ENCODE peak calls at places on chromosome 2, in ten cellular contexts. I is uterus, T is GM23338, O is astrocyte, Q is WERI-Rb-1, E is BE2C, F is endodermal cell, L is mucosa of descending colon, C is stomach, A is left ventricle myocardium inferior. V is an unnamed sample. For H3K36me3, the result is how much of the 10 kb centered on the place peaks cover.

GRCh38 chr2:30514134-30514860 is 67.3 kb downstream of the LCLAT1 start:
- DNase-seq in O (peak), C (no peak), L (no peak), A (peak), E (peak), Q (no peak), F (no peak), I (no peak), T (peak), V (no peak)

GRCh38 chr2:161068670-161069069 is 91.6 kb upstream of the TANK start:
- DNase-seq in I (no peak), L (no peak), T (no peak), Q (no peak), A (no peak), O (peak), E (no peak), C (no peak), F (no peak), V (no peak)

GRCh38 chr2:71856709-71857525 is 290.7 kb downstream of the CYP26B1 start:
- DNase-seq in C (no peak), Q (no peak), T (peak), E (no peak), L (no peak), O (no peak), A (no peak), I (no peak), F (peak), V (no peak)

GRCh38 chr2:23640711-23641110 is 255.7 kb downstream of the KLHL29 start:
- DNase-seq in F (no peak), Q (no peak), T (no peak), A (no peak), E (no peak), C (no peak), L (no peak), I (no peak), O (no peak), V (no peak)

GRCh38 chr2:219204425-219205164 is 2.0 kb upstream of the ZFAND2B start:
- DNase-seq in L (no peak), I (no peak), T (no peak), A (no peak), E (no peak), Q (no peak), C (no peak), O (no peak), F (no peak), V (no peak)

GRCh38 chr2:81436256-81436655 is 1131.7 kb upstream of the LRRTM1 start:
- DNase-seq in T (no peak), O (no peak), I (no peak), L (no peak), F (no peak), A (no peak), E (no peak), Q (no peak), C (no peak), V (no peak)

GRCh38 chr2:189402932-189403331 is 38.3 kb upstream of the WDR75 start:
- DNase-seq in A (no peak), O (peak), E (no peak), F (no peak), L (no peak), T (no peak), C (no peak), Q (no peak), I (no peak), V (no peak)

GRCh38 chr2:11163439-11164317 is 8.4 kb downstream of the SLC66A3 start:
- DNase-seq in C (no peak), I (no peak), F (peak), E (no peak), L (no peak), A (no peak), Q (no peak), T (no peak), O (peak), V (no peak)

GRCh38 chr2:37877457-37878315 is 47.4 kb upstream of the RMDN2 start:
- DNase-seq in F (no peak), I (no peak), A (no peak), O (peak), Q (no peak), L (no peak), T (peak), C (no peak), E (peak), V (no peak)

GRCh38 chr2:236565225-236565624 is 4.4 kb upstream of the ACKR3 start:
- DNase-seq in L (no peak), F (peak), T (no peak), O (no peak), I (no peak), A (no peak), Q (no peak), E (no peak), C (no peak), V (no peak)

DNA sequence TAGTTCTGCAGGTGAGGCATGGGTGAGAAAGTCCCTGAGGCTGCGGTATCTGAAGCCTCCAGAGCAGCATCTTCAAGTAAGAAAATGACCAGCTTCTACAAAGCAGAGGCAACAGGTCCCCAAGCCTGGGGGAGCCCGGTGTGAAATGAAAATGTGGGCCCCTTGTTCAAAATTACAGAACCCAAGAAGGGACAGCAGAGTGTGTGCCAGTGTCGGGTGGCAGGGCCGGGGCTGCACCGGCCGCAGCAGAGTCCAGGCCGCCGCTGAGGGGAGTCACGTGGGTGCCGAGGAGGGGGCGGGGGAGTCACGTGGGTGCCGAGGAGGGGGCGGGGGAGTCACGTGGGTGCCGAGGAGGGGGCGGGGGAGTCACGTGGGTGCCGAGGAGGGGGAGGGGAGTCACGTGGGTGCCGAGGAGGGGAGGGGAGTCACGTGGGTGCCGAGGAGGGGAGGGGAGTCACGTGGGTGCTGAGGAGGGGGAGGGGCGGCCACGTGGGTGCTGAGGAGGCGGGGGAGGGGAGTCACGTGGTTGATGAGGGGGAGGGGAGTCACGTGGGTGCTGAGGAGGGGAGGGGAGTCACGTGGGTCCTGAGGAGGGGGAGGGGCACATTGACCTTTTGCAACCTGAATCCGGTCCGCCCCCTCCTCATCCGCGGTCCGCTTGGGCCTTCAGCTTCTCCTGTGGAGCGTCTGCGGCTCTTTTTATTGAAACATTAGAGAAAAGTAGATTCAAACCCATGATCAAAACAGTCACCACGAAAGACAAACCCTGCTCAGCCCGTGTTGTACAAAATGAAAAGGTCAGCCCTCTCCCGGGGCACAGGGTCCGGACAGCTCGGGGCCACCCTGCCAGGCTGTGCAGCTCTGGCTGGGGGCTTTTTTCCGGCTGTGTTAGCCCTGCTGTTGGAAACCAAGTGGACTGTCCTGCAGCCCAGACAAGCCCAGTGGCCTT is 10.4 kb downstream of the COLEC11 start:
- DNase-seq in Q (peak), E (peak), F (no peak), L (no peak), I (no peak), C (no peak), A (no peak), O (peak), T (peak), V (no peak)
- H3K4me3 ChIP-seq in Q (no peak), E (peak), F (no peak), L (no peak), I (no peak), C (no peak), A (no peak), O (no peak), T (no peak), V (no peak)

GRCh38 chr2:95323347-95324155 is 26.4 kb downstream of the KCNIP3 start:
- DNase-seq in I (no peak), E (no peak), O (no peak), C (peak), L (peak), F (peak), Q (peak), A (no peak), T (peak), V (no peak)
- TF ChIP-seq CTCF in I (peak), E (peak), O (no peak), C (peak), L (no peak), F (peak), Q (peak), A (peak), T (peak), V (peak)

DNA sequence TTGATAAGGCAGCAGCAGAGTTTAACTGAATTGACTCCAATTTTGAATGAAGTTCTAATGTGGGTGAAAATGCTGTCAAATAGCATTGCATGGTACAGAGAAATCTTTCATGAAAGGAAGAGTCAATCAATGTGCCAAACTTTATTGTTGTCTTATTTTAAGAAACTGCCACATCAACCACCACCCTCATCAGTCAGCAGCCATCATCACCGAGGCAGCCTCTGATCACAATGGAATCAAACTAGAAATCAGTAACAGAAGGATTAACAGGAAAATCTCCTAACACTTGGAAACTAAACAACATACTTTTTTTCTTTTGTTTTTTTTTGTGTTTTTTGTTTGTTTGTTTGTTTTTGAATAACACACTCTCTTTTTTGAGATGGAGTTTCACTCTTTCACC is 9.9 kb downstream of the DNAJC27 start:
- DNase-seq in O (no peak), E (no peak), L (no peak), T (no peak), I (no peak), C (no peak), A (no peak), F (no peak), Q (no peak), V (no peak)
- H3K36me3 ChIP-seq in O (under half), E (under half), L (under half), T (under half), I (under half), C (half or more), A (half or more), F (under half), Q (half or more), V (under half)

DNA sequence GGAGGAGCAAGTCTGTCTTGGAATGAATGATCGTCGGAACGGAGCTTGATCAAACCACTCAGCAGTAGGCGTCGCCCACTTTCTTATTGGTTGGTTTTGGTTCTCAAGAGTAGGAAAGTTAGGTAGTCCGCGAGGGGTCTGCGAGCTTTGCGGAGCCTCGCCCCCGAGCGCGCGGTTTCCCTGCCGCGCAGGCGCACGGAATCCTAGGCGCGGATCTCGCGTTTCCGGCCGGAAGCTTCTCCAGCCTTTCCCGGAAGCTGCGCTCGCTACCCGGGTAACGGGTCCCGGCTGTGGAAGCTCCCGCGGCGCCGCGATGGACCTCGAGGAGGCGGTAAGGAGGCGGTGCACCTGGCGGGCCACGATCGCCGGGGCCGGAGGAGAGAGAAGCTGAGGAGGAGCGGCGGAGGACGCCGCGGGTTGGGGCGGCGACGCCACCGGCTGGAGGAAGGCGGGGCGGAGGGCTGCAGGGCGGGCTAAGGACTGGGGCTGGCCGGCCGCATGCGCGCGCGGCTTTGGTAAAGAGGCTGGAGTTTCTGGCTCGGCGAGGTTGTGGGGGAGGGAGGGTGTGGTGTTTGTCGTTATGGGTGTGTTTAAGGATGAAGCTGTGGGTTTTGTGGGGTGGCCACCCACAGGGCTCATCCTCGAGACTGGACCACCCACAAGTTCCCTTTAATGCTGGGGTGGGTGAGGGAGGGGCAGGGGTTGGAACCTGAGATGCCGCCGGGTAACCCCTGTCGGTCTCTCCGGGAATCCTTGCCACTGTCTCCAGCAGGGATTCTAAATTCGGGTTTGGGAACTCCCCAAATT is at the start of gene TAF1B:
- DNase-seq in O (peak), I (peak), A (peak), E (peak), F (peak), C (peak), L (peak), T (peak), Q (peak), V (peak)
- H3K4me3 ChIP-seq in O (peak), I (peak), A (peak), E (peak), F (peak), C (peak), L (peak), T (peak), Q (peak), V (peak)

GRCh38 chr2:68901561-68901960 is 30.4 kb upstream of the BMP10 start:
- DNase-seq in I (no peak), E (no peak), A (no peak), Q (no peak), C (no peak), T (no peak), L (no peak), O (no peak), F (no peak), V (no peak)

GRCh38 chr2:68905116-68905515 is 33.9 kb upstream of the BMP10 start:
- DNase-seq in T (no peak), O (peak), Q (no peak), E (no peak), L (no peak), A (no peak), I (no peak), C (no peak), F (no peak), V (no peak)

GRCh38 chr2:68900496-68901198 is 29.4 kb upstream of the BMP10 start:
- DNase-seq in F (no peak), O (no peak), Q (no peak), C (no peak), A (no peak), I (no peak), T (no peak), L (no peak), E (no peak), V (no peak)

GRCh38 chr2:68901199-68901515 is 30.0 kb upstream of the BMP10 start:
- DNase-seq in I (no peak), F (peak), L (no peak), E (no peak), Q (no peak), O (no peak), A (no peak), T (peak), C (no peak), V (no peak)
- TF ChIP-seq CTCF in I (no peak), F (peak), L (no peak), E (no peak), Q (peak), O (peak), A (no peak), T (peak), C (no peak), V (no peak)

V was measured in kidney epithelial cell.